ENCODE peak calls at places on chromosomes 1 and 21, in ten cellular contexts. U is breast epithelium, B is ovary, Y is esophagus muscularis mucosa, D is body of pancreas, N is right lobe of liver, C is uterus, T is IMR-90, S is gastrocnemius medialis, Z is suprapubic skin. W is an unnamed sample.
A peak's percentile ranks its signal among the peaks of the same experiment; 100 is the strongest.

GRCh38 chr1:119603695-119604094 is 44.4 kb downstream of the ZNF697 start:
- DNase-seq in N (no peak), U (no peak), C (no peak), S (no peak), Z (no peak), B (no peak), D (no peak), T (no peak), Y (no peak), W (no peak)

GRCh38 chr1:213613549-213613948 is 374.2 kb upstream of the PROX1 start:
- DNase-seq in B (no peak), N (no peak), C (no peak), Y (peak; percentile 72), D (no peak), Z (no peak), U (no peak), S (no peak), T (no peak), W (no peak)

GRCh38 chr1:2104621-2105427 is 54.6 kb downstream of the PRKCZ start:
- DNase-seq in Y (no peak), N (no peak), U (no peak), T (peak; percentile 30), B (no peak), C (no peak), S (no peak), Z (no peak), D (peak; percentile 13), W (no peak)

GRCh38 chr21:27802816-27803475 is 836.1 kb upstream of the ADAMTS5 start:
- DNase-seq in B (no peak), Z (no peak), S (no peak), D (peak; percentile 38), T (peak; percentile 31), N (no peak), U (no peak), C (peak; percentile 26), Y (no peak), W (peak; percentile 32)

GRCh38 chr1:93720931-93721614 is 39.4 kb upstream of the BCAR3 start:
- DNase-seq in D (no peak), U (no peak), S (no peak), T (no peak), Z (no peak), Y (no peak), B (no peak), C (no peak), N (no peak), W (no peak)

GRCh38 chr1:2003564-2004131 is at the start of gene CFAP74:
- DNase-seq in U (no peak), Z (no peak), S (no peak), C (no peak), B (no peak), N (no peak), T (peak; percentile 18), D (no peak), Y (no peak), W (peak; percentile 18)

GRCh38 chr21:39384674-39385298 is 35.9 kb upstream of the HMGN1 start:
- DNase-seq in T (peak; percentile 55), S (no peak), Z (no peak), N (no peak), C (no peak), Y (no peak), B (no peak), D (no peak), U (no peak), W (no peak)

GRCh38 chr1:112707217-112708001 is 482 bp upstream of the RHOC start:
- DNase-seq in C (peak; percentile 90), Y (peak; percentile 97), T (peak; percentile 85), D (peak; percentile 92), Z (peak; percentile 91), S (peak; percentile 70), N (peak; percentile 90), B (peak; percentile 93), U (peak; percentile 85), W (peak; percentile 89)

GRCh38 chr1:96992871-96993270 is 271.3 kb downstream of the PTBP2 start:
- DNase-seq in N (no peak), B (no peak), Y (no peak), D (no peak), C (no peak), Z (no peak), T (peak; percentile 76), U (no peak), S (no peak), W (no peak)

GRCh38 chr21:45326834-45327457 is 39.3 kb upstream of the POFUT2 start:
- DNase-seq in B (peak; percentile 33), D (no peak), C (no peak), T (no peak), Y (no peak), N (no peak), U (no peak), S (no peak), Z (no peak), W (no peak)

GRCh38 chr1:220927442-220927841 is 48.2 kb downstream of the HLX start:
- DNase-seq in Z (no peak), D (peak; percentile 11), T (no peak), Y (peak; percentile 55), U (no peak), N (no peak), S (no peak), C (no peak), B (no peak), W (no peak)

DNA sequence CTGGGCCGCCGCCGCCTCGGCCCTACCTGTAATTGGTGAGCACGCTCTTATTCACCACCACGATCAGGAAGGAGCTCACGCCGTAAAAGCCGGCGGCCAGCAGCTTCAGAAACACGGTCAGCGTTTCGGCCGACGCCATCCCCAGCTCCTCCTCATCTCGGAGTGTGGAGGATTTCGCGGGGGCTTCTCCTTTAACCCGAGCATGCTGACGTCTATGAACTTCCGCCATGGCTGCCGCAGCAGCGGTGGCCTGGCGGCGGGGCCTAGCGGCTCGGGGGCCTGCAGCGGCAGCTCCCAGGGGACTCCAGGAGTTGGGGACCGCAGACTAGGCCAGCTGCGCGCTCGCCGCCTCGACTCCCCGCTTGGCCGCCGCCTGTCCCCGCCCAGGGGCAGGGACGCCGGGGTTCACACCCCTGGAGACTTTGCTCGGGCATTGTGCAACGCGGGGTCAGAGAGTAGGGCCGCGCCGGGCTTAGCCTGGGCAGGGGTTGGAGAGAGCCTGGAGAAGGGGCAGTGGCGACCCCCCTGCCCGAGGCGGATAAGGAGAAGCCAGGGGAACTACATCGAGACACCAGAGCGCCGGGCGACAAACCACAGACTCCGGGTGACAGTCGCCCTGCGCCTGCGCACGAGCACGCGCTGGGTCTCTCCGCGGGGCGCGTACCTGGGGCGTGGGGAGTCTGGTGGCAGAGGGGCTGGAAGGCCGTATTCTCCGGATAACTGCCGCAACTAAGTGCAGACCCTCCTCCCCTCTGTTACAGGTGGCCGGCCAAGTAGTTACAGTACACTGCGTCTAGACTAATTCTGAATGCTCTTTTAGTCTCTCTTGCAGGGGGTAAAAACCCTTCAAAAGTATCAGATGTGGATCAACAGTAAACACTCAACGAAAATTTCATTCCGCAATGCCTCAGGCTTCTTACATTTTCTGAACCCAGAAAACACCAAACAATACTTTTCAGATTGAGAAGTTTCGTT is at the start of gene SLC35D1:
- DNase-seq in C (peak; percentile 71), Z (peak; percentile 87), B (peak; percentile 77), Y (no peak), S (peak; percentile 37), N (peak; percentile 95), T (peak; percentile 53), U (peak; percentile 34), D (peak; percentile 77), W (peak; percentile 84)
- TF ChIP-seq POLR2A in C (no peak), Z (no peak), B (no peak), Y (no peak), S (peak; percentile 90), N (peak; percentile 86), T (peak; percentile 82), U (peak; percentile 22), D (peak; percentile 86), W (peak; percentile 69)

DNA sequence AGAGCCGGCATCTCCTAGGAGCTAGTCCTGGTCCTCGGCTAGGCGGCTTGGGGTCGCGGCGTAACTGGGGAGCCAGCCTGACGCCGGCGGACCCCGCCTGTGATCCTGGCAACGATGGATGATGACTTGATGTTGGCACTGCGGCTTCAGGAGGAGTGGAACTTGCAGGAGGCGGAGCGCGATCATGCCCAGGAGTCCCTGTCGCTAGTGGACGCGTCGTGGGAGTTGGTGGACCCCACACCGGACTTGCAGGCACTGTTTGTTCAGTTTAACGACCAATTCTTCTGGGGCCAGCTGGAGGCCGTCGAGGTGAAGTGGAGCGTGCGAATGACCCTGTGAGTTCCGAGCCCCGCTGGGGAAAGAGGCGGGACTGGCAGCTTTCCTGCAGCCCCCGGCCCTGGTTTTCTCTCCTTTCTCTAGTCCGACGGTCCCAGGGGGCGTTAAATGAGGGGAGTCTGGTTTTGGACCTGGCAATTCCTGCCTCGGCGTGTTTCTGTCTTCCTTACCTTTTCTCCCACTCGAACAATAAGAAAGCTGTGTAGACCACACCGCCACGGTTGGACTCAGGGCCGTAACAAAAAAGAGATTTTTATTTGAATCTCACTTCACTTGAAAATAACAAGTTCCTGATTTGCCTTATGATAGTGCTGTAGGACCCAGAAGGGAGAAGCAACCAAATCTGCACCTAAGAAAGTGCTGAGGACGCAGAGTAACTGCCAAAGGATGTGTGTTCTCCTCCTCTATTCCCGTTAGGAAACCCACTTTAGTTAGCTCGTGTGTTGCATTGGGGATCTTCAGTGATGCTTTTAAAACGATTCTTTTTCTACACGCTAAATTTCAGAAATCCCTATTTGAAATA is at the start of gene SPRTN:
- DNase-seq in Z (peak; percentile 94), T (peak; percentile 10), U (no peak), B (no peak), Y (no peak), C (no peak), D (no peak), S (no peak), N (no peak), W (peak; percentile 56)
- TF ChIP-seq POLR2A in Z (no peak), T (no peak), U (no peak), B (no peak), Y (no peak), C (no peak), D (no peak), S (no peak), N (no peak), W (peak; percentile 54)

GRCh38 chr1:153991806-153992205 is 1.2 kb downstream of the RPS27 start:
- DNase-seq in S (no peak), N (no peak), Y (no peak), U (no peak), Z (no peak), B (no peak), D (no peak), C (no peak), T (no peak), W (no peak)
- TF ChIP-seq POLR2A in S (no peak), N (no peak), Y (no peak), U (no peak), Z (no peak), B (no peak), D (no peak), C (no peak), T (no peak), W (no peak)

DNA sequence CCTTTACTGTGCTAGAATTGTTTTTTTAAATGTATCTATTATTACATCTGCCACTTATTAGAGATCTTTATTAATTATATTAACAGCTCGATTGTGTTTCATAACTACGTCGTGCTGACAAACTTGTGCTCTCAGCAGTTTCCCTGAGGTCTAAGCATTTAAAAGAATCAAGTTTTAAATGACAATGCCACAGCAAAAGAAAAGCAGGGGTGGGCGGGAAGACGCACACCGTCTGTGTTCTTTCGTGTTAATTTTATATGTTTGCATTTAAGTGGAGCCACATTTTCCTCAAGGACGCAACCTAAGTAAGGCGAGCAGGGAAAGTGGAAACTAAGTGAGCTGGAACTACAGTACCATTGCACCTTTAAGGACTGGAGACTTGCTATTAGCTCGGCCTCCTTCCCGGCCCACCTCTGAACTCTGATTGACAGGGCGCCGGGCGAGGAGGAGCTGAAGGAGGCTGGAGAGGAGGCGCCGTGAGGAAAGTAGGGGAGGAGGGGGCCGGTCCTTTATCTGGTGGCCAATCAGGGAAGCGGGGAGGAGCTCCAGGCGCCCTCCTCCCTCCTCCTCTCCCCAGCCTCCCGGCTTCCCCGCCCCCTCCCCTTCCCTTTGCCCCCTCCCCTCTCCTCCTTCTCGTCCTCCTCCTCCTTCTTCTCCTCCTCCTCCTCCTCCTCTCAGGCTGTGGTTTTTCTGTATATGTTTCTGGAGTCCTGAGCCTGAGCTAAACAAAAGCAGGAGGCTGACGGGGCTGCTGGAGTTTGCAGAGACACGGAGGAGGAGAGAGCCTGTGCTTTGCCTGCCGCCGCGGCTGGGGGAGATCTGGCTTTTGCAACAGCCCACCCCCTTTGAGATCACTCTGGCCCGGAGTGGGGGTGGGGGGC is at the start of gene PBX1:
- DNase-seq in Z (peak; percentile 98), Y (peak; percentile 98), T (peak; percentile 98), S (peak; percentile 99), B (peak; percentile 95), U (peak; percentile 98), N (peak; percentile 98), C (peak; percentile 97), D (peak; percentile 98), W (peak; percentile 91)
- TF ChIP-seq POLR2A in Z (no peak), Y (peak; percentile 33), T (peak; percentile 88), S (peak; percentile 92), B (peak; percentile 78), U (peak; percentile 73), N (peak; percentile 38), C (peak; percentile 85), D (peak; percentile 95), W (peak; percentile 39)

W was measured in erythroblast.